ENCODE peak calls at places on chromosomes 11 and 22, in nine cellular contexts. T is HEK293T; O is non-pigmented ciliary epithelial cell; H is right cardiac atrium; Z is ureter; F is stimulated activated naive CD8-positive, alpha-beta T cell treated with anti-CD3 and anti-CD28 coated beads, Interleukin-15, Interleukin-2, amounts not matched to agents 100 U/mL and 50 U/mL, for 24 hours; L is stimulated activated CD4-positive, alpha-beta T cell treated with anti-CD3 and anti-CD28 coated beads, Interleukin-1b, Interleukin-23, amount 100 ng/mL, for 1 hour; E is AG04449; C is neural crest cell. G is an unnamed sample.

GRCh38 chr11:8354622-8355417 is 91.1 kb upstream of the LMO1 start:
- DNase-seq in T (no peak), O (no peak), H (no peak), Z (no peak), F (no peak), L (no peak), E (no peak), C (no peak), G (no peak)

GRCh38 chr11:20110908-20111669 is 49.2 kb downstream of the DBX1 start:
- DNase-seq in T (peak), O (no peak), H (no peak), Z (no peak), F (peak), L (no peak), E (peak), C (peak), G (peak)

GRCh38 chr11:113397821-113398220 is 10.2 kb downstream of the ANKK1 start:
- DNase-seq in T (no peak), O (no peak), H (no peak), Z (no peak), F (no peak), L (no peak), E (no peak), C (no peak), G (no peak)

GRCh38 chr11:112790286-112790685 is 170.9 kb upstream of the NCAM1 start:
- DNase-seq in T (no peak), O (no peak), H (no peak), Z (no peak), F (no peak), L (no peak), E (no peak), C (no peak), G (no peak)

GRCh38 chr11:29125621-29126020 is 891.2 kb downstream of the KCNA4 start:
- DNase-seq in T (no peak), O (no peak), H (no peak), Z (no peak), F (no peak), L (no peak), E (no peak), C (no peak), G (no peak)

GRCh38 chr11:67266424-67267187 is at the start of gene GRK2:
- DNase-seq in T (peak), O (no peak), H (peak), Z (peak), F (peak), L (no peak), E (no peak), C (no peak), G (peak)

GRCh38 chr11:123221074-123221473 is 26.0 kb upstream of the CLMP start:
- DNase-seq in T (no peak), O (no peak), H (no peak), Z (no peak), F (no peak), L (no peak), E (no peak), C (no peak), G (no peak)

GRCh38 chr11:12075822-12076821 is 34.3 kb upstream of the MICAL2 start:
- DNase-seq in T (no peak), O (peak), H (no peak), Z (no peak), F (no peak), L (no peak), E (peak), C (no peak), G (peak)

GRCh38 chr11:73185680-73186293 is 32.3 kb upstream of the P2RY2 start:
- DNase-seq in T (no peak), O (peak), H (peak), Z (no peak), F (no peak), L (no peak), E (peak), C (no peak), G (no peak)

GRCh38 chr11:64036081-64037026 is 623 bp downstream of the FLRT1 start:
- DNase-seq in T (peak), O (no peak), H (peak), Z (no peak), F (peak), L (no peak), E (no peak), C (no peak), G (peak)

GRCh38 chr11:35272391-35272821 is 133.4 kb downstream of the CD44 start:
- DNase-seq in T (no peak), O (no peak), H (no peak), Z (no peak), F (peak), L (no peak), E (no peak), C (no peak), G (no peak)

GRCh38 chr11:78056093-78056492 is 7.6 kb upstream of the THRSP start:
- DNase-seq in T (no peak), O (no peak), H (no peak), Z (no peak), F (no peak), L (no peak), E (no peak), C (no peak), G (no peak)

GRCh38 chr11:133269272-133269671 is 263.0 kb downstream of the OPCML start:
- DNase-seq in T (no peak), O (no peak), H (no peak), Z (no peak), F (no peak), L (no peak), E (no peak), C (no peak), G (no peak)

GRCh38 chr11:47992959-47993820 is 12.8 kb downstream of the PTPRJ start:
- DNase-seq in T (no peak), O (no peak), H (no peak), Z (no peak), F (no peak), L (no peak), E (no peak), C (no peak), G (no peak)

GRCh38 chr11:65448418-65449196 is 26.0 kb downstream of the NEAT1 start:
- DNase-seq in T (no peak), O (no peak), H (no peak), Z (no peak), F (no peak), L (no peak), E (no peak), C (no peak), G (peak)

GRCh38 chr11:71250512-71251158 is 1.7 kb downstream of the SHANK2 start:
- DNase-seq in T (no peak), O (no peak), H (no peak), Z (no peak), F (no peak), L (no peak), E (no peak), C (no peak), G (no peak)

GRCh38 chr11:82989628-82990404 is 81.9 kb downstream of the RAB30 start:
- DNase-seq in T (no peak), O (no peak), H (no peak), Z (no peak), F (no peak), L (no peak), E (no peak), C (no peak), G (no peak)

GRCh38 chr11:92678212-92678611 is 291.2 kb upstream of the MTNR1B start:
- DNase-seq in T (no peak), O (no peak), H (no peak), Z (no peak), F (no peak), L (no peak), E (no peak), C (no peak), G (no peak)

GRCh38 chr22:42805016-42805997 is 51.8 kb downstream of the ARFGAP3 start:
- DNase-seq in T (no peak), O (no peak), H (no peak), Z (peak), F (no peak), L (no peak), E (no peak), C (no peak), G (peak)

GRCh38 chr22:36948273-36949055 is 35.0 kb downstream of the CSF2RB start:
- DNase-seq in T (no peak), O (no peak), H (no peak), Z (no peak), F (no peak), L (no peak), E (peak), C (no peak), G (peak)

GRCh38 chr11:63901660-63902059 is 15.3 kb downstream of the RCOR2 start:
- DNase-seq in T (no peak), O (no peak), H (no peak), Z (no peak), F (no peak), L (no peak), E (no peak), C (no peak), G (no peak)

GRCh38 chr11:134643519-134644042 is 231.5 kb upstream of the B3GAT1 start:
- DNase-seq in T (no peak), O (no peak), H (no peak), Z (peak), F (no peak), L (no peak), E (no peak), C (no peak), G (no peak)

GRCh38 chr11:12377824-12378593 is 638 bp downstream of the PARVA start:
- DNase-seq in T (peak), O (no peak), H (peak), Z (peak), F (no peak), L (no peak), E (peak), C (peak), G (peak)

GRCh38 chr11:1755344-1756023 is 5.1 kb upstream of the IFITM10 start:
- DNase-seq in T (no peak), O (no peak), H (peak), Z (no peak), F (no peak), L (no peak), E (no peak), C (no peak), G (no peak)

GRCh38 chr11:20360650-20361049 is 2.9 kb upstream of the HTATIP2 start:
- DNase-seq in T (no peak), O (no peak), H (no peak), Z (no peak), F (peak), L (no peak), E (no peak), C (no peak), G (no peak)

GRCh38 chr22:30187726-30188407 is 58.7 kb downstream of the LIF start:
- DNase-seq in T (no peak), O (no peak), H (no peak), Z (no peak), F (no peak), L (no peak), E (no peak), C (no peak), G (no peak)

GRCh38 chr11:122977455-122978302 is 4.0 kb downstream of the BSX start:
- DNase-seq in T (no peak), O (no peak), H (peak), Z (no peak), F (no peak), L (no peak), E (no peak), C (peak), G (no peak)

G was measured in uterus.